ENCODE peak calls at places on chromosome 13, in seven cellular contexts. One of them, this sample, is unnamed. For H3K79me1, the result is how much of the 10 kb centered on the place peaks cover.

GRCh38 chr13:85148009-85148408 is 651.2 kb downstream of the SLITRK6 start:
- DNase-seq in IMR-90: no peak
- DNase-seq in neuronal stem cell: peak
- DNase-seq in mesenchymal stem cell: no peak
- DNase-seq in mesendoderm: peak
- DNase-seq in H1: no peak
- DNase-seq in trophoblast cell: no peak
- DNase-seq in this sample: no peak

GRCh38 chr13:109569938-109570711 is 216.3 kb downstream of the IRS2 start:
- DNase-seq in IMR-90: no peak
- DNase-seq in neuronal stem cell: no peak
- DNase-seq in mesenchymal stem cell: no peak
- DNase-seq in mesendoderm: no peak
- DNase-seq in H1: no peak
- DNase-seq in trophoblast cell: no peak
- DNase-seq in this sample: no peak

GRCh38 chr13:46571189-46571901 is 18.4 kb downstream of the LRCH1 start:
- DNase-seq in IMR-90: peak
- DNase-seq in neuronal stem cell: no peak
- DNase-seq in mesenchymal stem cell: peak
- DNase-seq in mesendoderm: peak
- DNase-seq in H1: no peak
- DNase-seq in trophoblast cell: peak
- DNase-seq in this sample: no peak

GRCh38 chr13:48532146-48532472 is 771 bp downstream of the RCBTB2 start:
- DNase-seq in IMR-90: peak
- DNase-seq in neuronal stem cell: no peak
- DNase-seq in mesenchymal stem cell: no peak
- DNase-seq in mesendoderm: no peak
- DNase-seq in H1: no peak
- DNase-seq in trophoblast cell: peak
- DNase-seq in this sample: no peak

GRCh38 chr13:25860862-25861261 is 191.0 kb downstream of the SHISA2 start:
- DNase-seq in IMR-90: peak
- DNase-seq in neuronal stem cell: no peak
- DNase-seq in mesenchymal stem cell: peak
- DNase-seq in mesendoderm: no peak
- DNase-seq in H1: no peak
- DNase-seq in trophoblast cell: peak
- DNase-seq in this sample: no peak

GRCh38 chr13:82364525-82364924 is 1517.7 kb downstream of the SLITRK1 start:
- DNase-seq in IMR-90: no peak
- DNase-seq in neuronal stem cell: no peak
- DNase-seq in mesenchymal stem cell: no peak
- DNase-seq in mesendoderm: no peak
- DNase-seq in H1: no peak
- DNase-seq in trophoblast cell: no peak
- DNase-seq in this sample: no peak

GRCh38 chr13:94251801-94252200 is 227.7 kb downstream of the DCT start:
- DNase-seq in IMR-90: peak
- DNase-seq in neuronal stem cell: no peak
- DNase-seq in mesenchymal stem cell: no peak
- DNase-seq in mesendoderm: no peak
- DNase-seq in H1: no peak
- DNase-seq in trophoblast cell: no peak
- DNase-seq in this sample: no peak

GRCh38 chr13:96982672-96983071 is 11.6 kb downstream of the OXGR1 start:
- DNase-seq in IMR-90: no peak
- DNase-seq in neuronal stem cell: no peak
- DNase-seq in mesenchymal stem cell: no peak
- DNase-seq in mesendoderm: no peak
- DNase-seq in H1: no peak
- DNase-seq in trophoblast cell: peak
- DNase-seq in this sample: no peak

GRCh38 chr13:40613192-40613818 is 53.1 kb downstream of the FOXO1 start:
- DNase-seq in IMR-90: no peak
- DNase-seq in neuronal stem cell: no peak
- DNase-seq in mesenchymal stem cell: no peak
- DNase-seq in mesendoderm: no peak
- DNase-seq in H1: no peak
- DNase-seq in trophoblast cell: no peak
- DNase-seq in this sample: no peak

GRCh38 chr13:74747186-74747955 is 613.2 kb upstream of the KLF12 start:
- DNase-seq in IMR-90: no peak
- DNase-seq in neuronal stem cell: no peak
- DNase-seq in mesenchymal stem cell: no peak
- DNase-seq in mesendoderm: no peak
- DNase-seq in H1: no peak
- DNase-seq in trophoblast cell: no peak
- DNase-seq in this sample: no peak

GRCh38 chr13:27556109-27556508 is 64.2 kb downstream of the LNX2 start:
- DNase-seq in IMR-90: peak
- DNase-seq in neuronal stem cell: no peak
- DNase-seq in mesenchymal stem cell: no peak
- DNase-seq in mesendoderm: no peak
- DNase-seq in H1: no peak
- DNase-seq in trophoblast cell: no peak
- DNase-seq in this sample: no peak

GRCh38 chr13:34360702-34361101 is 542.8 kb downstream of the RFC3 start:
- DNase-seq in IMR-90: no peak
- DNase-seq in neuronal stem cell: no peak
- DNase-seq in mesenchymal stem cell: no peak
- DNase-seq in mesendoderm: no peak
- DNase-seq in H1: no peak
- DNase-seq in trophoblast cell: peak
- DNase-seq in this sample: no peak

GRCh38 chr13:60662595-60662994 is 265.6 kb downstream of the TDRD3 start:
- DNase-seq in IMR-90: no peak
- DNase-seq in neuronal stem cell: no peak
- DNase-seq in mesenchymal stem cell: no peak
- DNase-seq in mesendoderm: no peak
- DNase-seq in H1: no peak
- DNase-seq in trophoblast cell: no peak
- DNase-seq in this sample: no peak

GRCh38 chr13:61192826-61193225 is 222.8 kb downstream of the PCDH20 start:
- DNase-seq in IMR-90: no peak
- DNase-seq in neuronal stem cell: no peak
- DNase-seq in mesenchymal stem cell: no peak
- DNase-seq in mesendoderm: no peak
- DNase-seq in H1: no peak
- DNase-seq in trophoblast cell: no peak
- DNase-seq in this sample: no peak

GRCh38 chr13:39512687-39513086 is 90.3 kb downstream of the LHFPL6 start:
- DNase-seq in IMR-90: no peak
- DNase-seq in neuronal stem cell: no peak
- DNase-seq in mesenchymal stem cell: no peak
- DNase-seq in mesendoderm: no peak
- DNase-seq in H1: no peak
- DNase-seq in trophoblast cell: peak
- DNase-seq in this sample: no peak

GRCh38 chr13:73428137-73428536 is 369.3 kb downstream of the KLF5 start:
- DNase-seq in IMR-90: peak
- DNase-seq in neuronal stem cell: no peak
- DNase-seq in mesenchymal stem cell: peak
- DNase-seq in mesendoderm: peak
- DNase-seq in H1: no peak
- DNase-seq in trophoblast cell: peak
- DNase-seq in this sample: no peak

GRCh38 chr13:44302233-44302632 is 71.4 kb upstream of the SERP2 start:
- DNase-seq in IMR-90: no peak
- DNase-seq in neuronal stem cell: no peak
- DNase-seq in mesenchymal stem cell: no peak
- DNase-seq in mesendoderm: no peak
- DNase-seq in H1: no peak
- DNase-seq in trophoblast cell: no peak
- DNase-seq in this sample: no peak

GRCh38 chr13:78131811-78132210 is 213.2 kb upstream of the EDNRB start:
- DNase-seq in IMR-90: peak
- DNase-seq in neuronal stem cell: no peak
- DNase-seq in mesenchymal stem cell: peak
- DNase-seq in mesendoderm: no peak
- DNase-seq in H1: no peak
- DNase-seq in trophoblast cell: no peak
- DNase-seq in this sample: no peak

GRCh38 chr13:108227651-108228272 is 9.6 kb downstream of the ABHD13 start:
- DNase-seq in IMR-90: peak
- DNase-seq in neuronal stem cell: no peak
- DNase-seq in mesenchymal stem cell: peak
- DNase-seq in mesendoderm: no peak
- DNase-seq in H1: no peak
- DNase-seq in trophoblast cell: peak
- DNase-seq in this sample: no peak

GRCh38 chr13:40583738-40584137 is 82.7 kb downstream of the FOXO1 start:
- DNase-seq in IMR-90: no peak
- DNase-seq in neuronal stem cell: no peak
- DNase-seq in mesenchymal stem cell: no peak
- DNase-seq in mesendoderm: no peak
- DNase-seq in H1: no peak
- DNase-seq in trophoblast cell: no peak
- DNase-seq in this sample: no peak

GRCh38 chr13:113974304-113975281 is 717 bp upstream of the C13orf46 start:
- DNase-seq in IMR-90: no peak
- DNase-seq in neuronal stem cell: no peak
- DNase-seq in mesenchymal stem cell: no peak
- DNase-seq in mesendoderm: no peak
- DNase-seq in H1: no peak
- DNase-seq in trophoblast cell: no peak
- DNase-seq in this sample: no peak

GRCh38 chr13:77521194-77521593 is 14.3 kb upstream of the SCEL start:
- DNase-seq in IMR-90: no peak
- DNase-seq in neuronal stem cell: no peak
- DNase-seq in mesenchymal stem cell: no peak
- DNase-seq in mesendoderm: peak
- DNase-seq in H1: no peak
- DNase-seq in trophoblast cell: peak
- DNase-seq in this sample: no peak

GRCh38 chr13:31681133-31681532 is 58.2 kb upstream of the RXFP2 start:
- DNase-seq in IMR-90: no peak
- DNase-seq in neuronal stem cell: no peak
- DNase-seq in mesenchymal stem cell: no peak
- DNase-seq in mesendoderm: no peak
- DNase-seq in H1: no peak
- DNase-seq in trophoblast cell: no peak
- DNase-seq in this sample: no peak

GRCh38 chr13:31686660-31687430 is 52.5 kb upstream of the RXFP2 start:
- DNase-seq in IMR-90: no peak
- DNase-seq in neuronal stem cell: no peak
- DNase-seq in mesenchymal stem cell: no peak
- DNase-seq in mesendoderm: no peak
- DNase-seq in H1: no peak
- DNase-seq in trophoblast cell: no peak
- DNase-seq in this sample: no peak
- H3K23ac ChIP-seq in IMR-90: no peak
- H3K23ac ChIP-seq in neuronal stem cell: no peak
- H3K23ac ChIP-seq in mesenchymal stem cell: no peak
- H3K23ac ChIP-seq in mesendoderm: no peak
- H3K23ac ChIP-seq in H1: no peak
- H3K23ac ChIP-seq in trophoblast cell: no peak
- H3K23ac ChIP-seq in this sample: no peak

GRCh38 chr13:31850041-31850440 is 110.7 kb downstream of the RXFP2 start:
- DNase-seq in IMR-90: no peak
- DNase-seq in neuronal stem cell: no peak
- DNase-seq in mesenchymal stem cell: no peak
- DNase-seq in mesendoderm: no peak
- DNase-seq in H1: no peak
- DNase-seq in trophoblast cell: no peak
- DNase-seq in this sample: no peak
- H3K79me1 ChIP-seq in IMR-90: under half
- H3K79me1 ChIP-seq in neuronal stem cell: under half
- H3K79me1 ChIP-seq in mesenchymal stem cell: under half
- H3K79me1 ChIP-seq in mesendoderm: under half
- H3K79me1 ChIP-seq in H1: under half
- H3K79me1 ChIP-seq in trophoblast cell: under half
- H3K79me1 ChIP-seq in this sample: under half

GRCh38 chr13:29081036-29081435 is 260.9 kb downstream of the MTUS2 start:
- DNase-seq in IMR-90: no peak
- DNase-seq in neuronal stem cell: no peak
- DNase-seq in mesenchymal stem cell: peak
- DNase-seq in mesendoderm: no peak
- DNase-seq in H1: no peak
- DNase-seq in trophoblast cell: no peak
- DNase-seq in this sample: no peak
- H3K23ac ChIP-seq in IMR-90: no peak
- H3K23ac ChIP-seq in neuronal stem cell: no peak
- H3K23ac ChIP-seq in mesenchymal stem cell: no peak
- H3K23ac ChIP-seq in mesendoderm: no peak
- H3K23ac ChIP-seq in H1: no peak
- H3K23ac ChIP-seq in trophoblast cell: no peak
- H3K23ac ChIP-seq in this sample: no peak

DNA sequence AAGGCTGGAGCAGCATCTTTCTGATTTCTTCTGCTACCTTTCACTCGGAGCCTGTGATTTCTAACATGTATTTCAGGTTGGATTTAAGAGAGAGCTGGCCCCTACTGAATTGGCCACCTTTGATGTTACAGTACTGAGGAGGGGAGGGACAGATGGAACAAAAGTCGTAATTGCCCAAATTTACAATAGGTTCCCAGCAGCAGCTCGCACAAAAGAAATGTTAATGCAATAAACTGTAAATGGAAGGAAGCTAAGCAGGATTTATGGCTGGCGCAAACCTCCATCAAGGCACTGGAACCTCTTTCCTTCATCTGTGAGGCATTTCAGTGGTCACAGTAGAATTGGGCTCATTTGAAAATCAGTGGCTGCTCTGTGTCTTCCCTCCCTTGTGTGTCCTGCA is 192.5 kb downstream of the TM9SF2 start:
- DNase-seq in IMR-90: no peak
- DNase-seq in neuronal stem cell: no peak
- DNase-seq in mesenchymal stem cell: no peak
- DNase-seq in mesendoderm: no peak
- DNase-seq in H1: no peak
- DNase-seq in trophoblast cell: no peak
- DNase-seq in this sample: no peak
- H3K79me1 ChIP-seq in IMR-90: under half
- H3K79me1 ChIP-seq in neuronal stem cell: under half
- H3K79me1 ChIP-seq in mesenchymal stem cell: under half
- H3K79me1 ChIP-seq in mesendoderm: under half
- H3K79me1 ChIP-seq in H1: under half
- H3K79me1 ChIP-seq in trophoblast cell: under half
- H3K79me1 ChIP-seq in this sample: under half